ENCODE peak calls at places on chromosomes 13 and 19, in seven cellular contexts. Y is dorsolateral prefrontal cortex, W is thoracic aorta, K is AG10803, H is PC-3, V is retinal pigment epithelial cell, F is type B pancreatic cell. Q is an unnamed sample.

GRCh38 chr19:43774103-43774939 is 6.5 kb downstream of the KCNN4 start:
- DNase-seq in H (no peak), F (peak), Y (peak), K (peak), V (peak), W (no peak), Q (peak)

GRCh38 chr19:54460230-54461005 is 3.2 kb downstream of the LENG9 start:
- DNase-seq in W (no peak), V (no peak), H (no peak), Y (no peak), F (no peak), K (no peak), Q (no peak)

GRCh38 chr19:43784251-43784980 is 3.6 kb upstream of the KCNN4 start:
- DNase-seq in W (no peak), F (no peak), V (peak), K (peak), H (peak), Y (no peak), Q (peak)

GRCh38 chr19:35773020-35773809 is 2.1 kb upstream of the ARHGAP33 start:
- DNase-seq in K (peak), W (no peak), V (no peak), Y (no peak), H (no peak), F (no peak), Q (peak)

GRCh38 chr13:73657821-73658540 is 476.2 kb downstream of the KLF12 start:
- DNase-seq in K (peak), H (no peak), W (peak), V (no peak), Y (peak), F (no peak), Q (no peak)

GRCh38 chr13:94327318-94327717 is 152.2 kb downstream of the DCT start:
- DNase-seq in F (no peak), V (no peak), Y (no peak), H (no peak), K (no peak), W (no peak), Q (no peak)

GRCh38 chr19:17470204-17470841 is at the start of gene SLC27A1:
- DNase-seq in K (peak), W (peak), V (peak), F (peak), H (peak), Y (peak), Q (peak)

GRCh38 chr13:38483623-38484022 is 134.0 kb downstream of the UFM1 start:
- DNase-seq in W (no peak), H (no peak), Y (no peak), V (no peak), K (no peak), F (no peak), Q (no peak)

GRCh38 chr19:28701491-28701890 is 511.5 kb downstream of the UQCRFS1 start:
- DNase-seq in V (no peak), Y (no peak), K (peak), H (peak), F (no peak), W (no peak), Q (no peak)

GRCh38 chr13:25292301-25292700 is 5.0 kb upstream of the MTMR6 start:
- DNase-seq in V (no peak), K (no peak), H (peak), W (no peak), Y (no peak), F (no peak), Q (peak)

GRCh38 chr13:81917829-81918228 is 1576.9 kb upstream of the SPRY2 start:
- DNase-seq in K (no peak), V (no peak), F (no peak), H (peak), W (no peak), Y (no peak), Q (peak)

GRCh38 chr13:40153516-40153915 is 498.1 kb downstream of the COG6 start:
- DNase-seq in V (no peak), F (no peak), W (no peak), H (no peak), K (no peak), Y (no peak), Q (no peak)

GRCh38 chr13:71979616-71980015 is 112.6 kb upstream of the DACH1 start:
- DNase-seq in V (no peak), F (no peak), W (no peak), K (no peak), H (peak), Y (no peak), Q (peak)

GRCh38 chr13:84655677-84656076 is 773.4 kb upstream of the SLITRK1 start:
- DNase-seq in K (peak), V (no peak), W (no peak), F (no peak), Y (no peak), H (no peak), Q (no peak)

GRCh38 chr13:54614729-54615128 is 1586.1 kb downstream of the OLFM4 start:
- DNase-seq in K (no peak), H (no peak), V (no peak), F (no peak), Y (no peak), W (no peak), Q (no peak)

GRCh38 chr13:94154362-94154761 is 325.1 kb downstream of the DCT start:
- DNase-seq in Y (no peak), F (no peak), W (no peak), H (peak), V (peak), K (peak), Q (no peak)

GRCh38 chr13:28337196-28338045 is 157.5 kb downstream of the FLT1 start:
- DNase-seq in V (peak), F (no peak), K (peak), H (peak), Y (no peak), W (no peak), Q (peak)

GRCh38 chr13:46633416-46633815 is 80.4 kb downstream of the LRCH1 start:
- DNase-seq in W (no peak), K (peak), Y (no peak), V (no peak), F (no peak), H (peak), Q (peak)

GRCh38 chr19:35757231-35757748 is 461 bp upstream of the HSPB6 start:
- DNase-seq in Y (no peak), W (peak), K (peak), H (peak), V (peak), F (no peak), Q (no peak)

GRCh38 chr13:69946443-69946955 is 161.1 kb upstream of the ATXN8OS start:
- DNase-seq in V (no peak), Y (no peak), K (no peak), H (no peak), F (no peak), W (no peak), Q (no peak)
- TF ChIP-seq CTCF in V (no peak), Y (no peak), K (no peak), H (no peak), F (no peak), W (no peak), Q (no peak)

GRCh38 chr19:50511069-50511822 is at the start of gene JOSD2:
- DNase-seq in W (peak), H (peak), K (peak), Y (peak), V (peak), F (peak), Q (peak)
- TF ChIP-seq CTCF in W (no peak), H (no peak), K (no peak), Y (peak), V (no peak), F (no peak), Q (no peak)

GRCh38 chr19:48752511-48753365 is at the start of gene FUT1:
- DNase-seq in F (peak), H (peak), V (no peak), K (peak), Y (no peak), W (no peak), Q (peak)
- TF ChIP-seq CTCF in F (peak), H (peak), V (no peak), K (no peak), Y (no peak), W (no peak), Q (no peak)

GRCh38 chr13:44574466-44574855 is 1.7 kb downstream of the TSC22D1 start:
- DNase-seq in Y (no peak), V (no peak), W (no peak), F (no peak), H (peak), K (no peak), Q (no peak)

GRCh38 chr13:44577236-44578063 is 1.3 kb upstream of the TSC22D1 start:
- DNase-seq in H (peak), F (peak), Y (peak), V (peak), W (peak), K (peak), Q (peak)

GRCh38 chr13:44575035-44575434 is 1.1 kb downstream of the TSC22D1 start:
- DNase-seq in Y (no peak), V (no peak), K (no peak), H (no peak), W (no peak), F (no peak), Q (peak)

GRCh38 chr13:44576396-44577235 is 486 bp upstream of the TSC22D1 start:
- DNase-seq in W (peak), K (no peak), Y (no peak), V (no peak), F (peak), H (no peak), Q (peak)

DNA sequence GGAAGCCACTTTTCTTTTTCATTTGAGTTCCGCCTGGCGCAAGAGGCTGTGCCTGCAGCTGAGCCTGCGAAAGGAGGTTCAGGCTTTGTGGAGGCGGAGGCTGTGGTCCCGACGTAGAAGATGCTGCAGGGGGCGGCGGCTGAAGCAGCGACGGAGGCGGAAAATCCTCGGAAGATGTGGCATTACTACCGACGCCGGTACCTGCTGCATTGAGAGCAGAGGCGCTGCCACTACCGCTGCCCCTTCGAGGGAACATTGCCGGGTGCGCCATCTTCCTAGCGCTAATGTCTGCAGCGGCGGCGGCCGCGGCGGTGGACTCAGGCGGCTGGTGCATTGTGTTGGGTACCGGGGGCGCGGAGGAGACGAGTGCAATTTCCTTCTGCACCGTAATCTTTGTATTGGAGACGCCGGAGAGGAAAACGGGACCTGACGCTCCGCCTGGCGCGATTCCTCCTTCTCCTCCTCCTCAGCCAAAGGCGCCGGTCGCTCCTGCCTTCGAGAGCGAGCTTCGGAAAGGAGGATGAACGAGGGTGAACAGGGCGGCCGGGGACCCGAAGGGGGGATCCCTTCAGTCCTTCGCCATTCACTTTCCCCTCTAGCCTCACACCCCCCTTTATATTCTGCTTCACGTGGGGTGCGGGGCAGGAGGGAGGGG is at the start of gene TSC22D1:
- DNase-seq in H (peak), K (peak), W (no peak), F (no peak), V (no peak), Y (peak), Q (peak)
- TF ChIP-seq CTCF in H (no peak), K (peak), W (no peak), F (peak), V (no peak), Y (no peak), Q (no peak)

GRCh38 chr13:49549289-49549688 is 36.1 kb downstream of the RCBTB1 start:
- DNase-seq in V (no peak), W (no peak), K (no peak), Y (no peak), F (no peak), H (no peak), Q (no peak)
- TF ChIP-seq CTCF in V (peak), W (peak), K (no peak), Y (no peak), F (no peak), H (peak), Q (peak)

GRCh38 chr19:1944088-1944915 is 3.3 kb downstream of the CSNK1G2 start:
- DNase-seq in H (no peak), V (no peak), F (peak), Y (no peak), W (no peak), K (no peak), Q (peak)

GRCh38 chr19:1943661-1944087 is 2.7 kb downstream of the CSNK1G2 start:
- DNase-seq in K (no peak), Y (no peak), H (no peak), F (peak), W (no peak), V (no peak), Q (no peak)

GRCh38 chr19:1942934-1943555 is 2.1 kb downstream of the CSNK1G2 start:
- DNase-seq in V (no peak), H (no peak), F (peak), K (no peak), W (no peak), Y (no peak), Q (no peak)

GRCh38 chr19:1942078-1942933 is 1.3 kb downstream of the CSNK1G2 start:
- DNase-seq in H (peak), F (peak), V (peak), W (no peak), K (peak), Y (peak), Q (peak)

GRCh38 chr19:1941146-1942077 is at the start of gene CSNK1G2:
- DNase-seq in F (peak), Y (no peak), V (no peak), K (no peak), H (no peak), W (no peak), Q (no peak)
- TF ChIP-seq CTCF in F (no peak), Y (peak), V (no peak), K (no peak), H (no peak), W (no peak), Q (no peak)

GRCh38 chr19:44968118-44968517 is 12.9 kb downstream of the CLPTM1 start:
- DNase-seq in W (no peak), V (no peak), F (no peak), H (no peak), Y (no peak), K (no peak), Q (no peak)
- TF ChIP-seq CTCF in W (no peak), V (no peak), F (no peak), H (no peak), Y (no peak), K (no peak), Q (no peak)

DNA sequence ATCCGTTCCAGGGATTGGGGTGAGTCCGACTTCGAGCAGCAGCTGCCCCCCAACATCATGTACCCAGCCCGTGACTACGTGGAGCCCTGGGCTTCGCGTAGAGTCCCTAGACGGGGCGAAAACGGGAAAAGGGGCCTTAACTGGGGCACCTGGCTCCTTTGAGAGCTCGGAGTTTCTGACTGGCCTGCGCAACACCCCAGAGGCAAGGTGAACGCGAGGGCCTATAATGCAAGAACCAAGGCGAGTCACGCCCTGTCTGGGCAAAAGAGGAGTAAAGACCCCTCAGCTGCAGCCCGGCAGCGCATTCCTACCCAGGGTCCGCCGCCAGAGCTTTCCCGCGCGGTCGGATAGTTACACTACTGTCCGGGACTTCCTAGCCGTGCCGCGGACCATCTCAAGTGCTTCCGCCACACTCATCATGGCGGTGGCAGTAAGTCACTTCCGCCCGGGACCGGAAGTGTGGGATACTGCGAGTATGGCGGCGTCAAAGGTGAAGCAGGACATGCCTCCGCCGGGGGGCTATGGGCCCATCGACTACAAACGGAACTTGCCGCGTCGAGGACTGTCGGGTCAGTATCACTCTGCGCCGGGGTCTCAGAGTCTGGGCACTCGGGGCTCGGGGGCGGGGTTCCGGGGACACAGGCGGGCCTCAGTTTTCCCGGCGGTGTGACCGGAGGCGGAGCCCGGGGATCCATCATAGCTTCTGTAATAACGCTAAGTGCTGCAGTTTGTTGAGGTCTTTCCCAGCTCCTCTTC is at the start of gene NDUFA13:
- DNase-seq in K (peak), H (peak), F (peak), V (peak), W (peak), Y (peak), Q (peak)
- TF ChIP-seq CTCF in K (peak), H (no peak), F (peak), V (no peak), W (no peak), Y (peak), Q (peak)

Q was measured in epithelial cell of esophagus.